ENCODE peak calls at places on chromosomes 3 and 15, in ten cellular contexts. One of them, this sample, is unnamed.

GRCh38 chr15:79474252-79474651 is 42.1 kb downstream of the MINAR1 start:
- DNase-seq in NCI-H69: no peak
- DNase-seq in C1 segment of cervical spinal cord: no peak
- DNase-seq in activated CD4-positive, alpha-beta T cell treated with anti-CD3 and anti-CD28 coated beads, Interleukin-2, amount 10 ng/mL, durations not matched to agents 7 days and 5 days: no peak
- DNase-seq in ELF-1: no peak
- DNase-seq in LoVo: no peak
- DNase-seq in foreskin melanocyte: no peak
- DNase-seq in CD4-positive, CD25-positive, alpha-beta regulatory T cell: no peak
- DNase-seq in GM13977: no peak
- DNase-seq in putamen: no peak
- DNase-seq in this sample: no peak

GRCh38 chr3:52670621-52671521 is 14.8 kb downstream of the PBRM1 start:
- DNase-seq in NCI-H69: no peak
- DNase-seq in C1 segment of cervical spinal cord: no peak
- DNase-seq in activated CD4-positive, alpha-beta T cell treated with anti-CD3 and anti-CD28 coated beads, Interleukin-2, amount 10 ng/mL, durations not matched to agents 7 days and 5 days: peak
- DNase-seq in ELF-1: no peak
- DNase-seq in LoVo: peak
- DNase-seq in foreskin melanocyte: peak
- DNase-seq in CD4-positive, CD25-positive, alpha-beta regulatory T cell: no peak
- DNase-seq in GM13977: peak
- DNase-seq in putamen: no peak
- DNase-seq in this sample: no peak

GRCh38 chr3:132721479-132722164 is 587 bp downstream of the NPHP3 start:
- DNase-seq in NCI-H69: peak
- DNase-seq in C1 segment of cervical spinal cord: peak
- DNase-seq in activated CD4-positive, alpha-beta T cell treated with anti-CD3 and anti-CD28 coated beads, Interleukin-2, amount 10 ng/mL, durations not matched to agents 7 days and 5 days: peak
- DNase-seq in ELF-1: peak
- DNase-seq in LoVo: peak
- DNase-seq in foreskin melanocyte: peak
- DNase-seq in CD4-positive, CD25-positive, alpha-beta regulatory T cell: no peak
- DNase-seq in GM13977: no peak
- DNase-seq in putamen: no peak
- DNase-seq in this sample: peak

GRCh38 chr3:101383156-101383575 is 62.8 kb upstream of the IMPG2 start:
- DNase-seq in NCI-H69: no peak
- DNase-seq in C1 segment of cervical spinal cord: no peak
- DNase-seq in activated CD4-positive, alpha-beta T cell treated with anti-CD3 and anti-CD28 coated beads, Interleukin-2, amount 10 ng/mL, durations not matched to agents 7 days and 5 days: no peak
- DNase-seq in ELF-1: peak
- DNase-seq in LoVo: no peak
- DNase-seq in foreskin melanocyte: no peak
- DNase-seq in CD4-positive, CD25-positive, alpha-beta regulatory T cell: no peak
- DNase-seq in GM13977: no peak
- DNase-seq in putamen: no peak
- DNase-seq in this sample: no peak

GRCh38 chr3:49872801-49873281 is 3.1 kb upstream of the CAMKV start:
- DNase-seq in NCI-H69: peak
- DNase-seq in C1 segment of cervical spinal cord: no peak
- DNase-seq in activated CD4-positive, alpha-beta T cell treated with anti-CD3 and anti-CD28 coated beads, Interleukin-2, amount 10 ng/mL, durations not matched to agents 7 days and 5 days: peak
- DNase-seq in ELF-1: no peak
- DNase-seq in LoVo: no peak
- DNase-seq in foreskin melanocyte: no peak
- DNase-seq in CD4-positive, CD25-positive, alpha-beta regulatory T cell: peak
- DNase-seq in GM13977: no peak
- DNase-seq in putamen: peak
- DNase-seq in this sample: no peak

GRCh38 chr15:62554164-62554563 is 389.1 kb upstream of the C2CD4B start:
- DNase-seq in NCI-H69: no peak
- DNase-seq in C1 segment of cervical spinal cord: no peak
- DNase-seq in activated CD4-positive, alpha-beta T cell treated with anti-CD3 and anti-CD28 coated beads, Interleukin-2, amount 10 ng/mL, durations not matched to agents 7 days and 5 days: no peak
- DNase-seq in ELF-1: no peak
- DNase-seq in LoVo: no peak
- DNase-seq in foreskin melanocyte: no peak
- DNase-seq in CD4-positive, CD25-positive, alpha-beta regulatory T cell: no peak
- DNase-seq in GM13977: no peak
- DNase-seq in putamen: no peak
- DNase-seq in this sample: no peak

GRCh38 chr15:68126415-68126814 is 72.3 kb downstream of the PIAS1 start:
- DNase-seq in NCI-H69: peak
- DNase-seq in C1 segment of cervical spinal cord: no peak
- DNase-seq in activated CD4-positive, alpha-beta T cell treated with anti-CD3 and anti-CD28 coated beads, Interleukin-2, amount 10 ng/mL, durations not matched to agents 7 days and 5 days: no peak
- DNase-seq in ELF-1: no peak
- DNase-seq in LoVo: no peak
- DNase-seq in foreskin melanocyte: no peak
- DNase-seq in CD4-positive, CD25-positive, alpha-beta regulatory T cell: no peak
- DNase-seq in GM13977: no peak
- DNase-seq in putamen: no peak
- DNase-seq in this sample: no peak

GRCh38 chr3:134367869-134368750 is 6.1 kb downstream of the AMOTL2 start:
- DNase-seq in NCI-H69: no peak
- DNase-seq in C1 segment of cervical spinal cord: no peak
- DNase-seq in activated CD4-positive, alpha-beta T cell treated with anti-CD3 and anti-CD28 coated beads, Interleukin-2, amount 10 ng/mL, durations not matched to agents 7 days and 5 days: no peak
- DNase-seq in ELF-1: peak
- DNase-seq in LoVo: no peak
- DNase-seq in foreskin melanocyte: no peak
- DNase-seq in CD4-positive, CD25-positive, alpha-beta regulatory T cell: no peak
- DNase-seq in GM13977: no peak
- DNase-seq in putamen: no peak
- DNase-seq in this sample: no peak

GRCh38 chr3:56413911-56414310 is 54.4 kb downstream of the ERC2 start:
- DNase-seq in NCI-H69: no peak
- DNase-seq in C1 segment of cervical spinal cord: no peak
- DNase-seq in activated CD4-positive, alpha-beta T cell treated with anti-CD3 and anti-CD28 coated beads, Interleukin-2, amount 10 ng/mL, durations not matched to agents 7 days and 5 days: no peak
- DNase-seq in ELF-1: no peak
- DNase-seq in LoVo: no peak
- DNase-seq in foreskin melanocyte: no peak
- DNase-seq in CD4-positive, CD25-positive, alpha-beta regulatory T cell: no peak
- DNase-seq in GM13977: no peak
- DNase-seq in putamen: no peak
- DNase-seq in this sample: no peak

GRCh38 chr3:133448478-133449122 is 48.7 kb downstream of the BFSP2 start:
- DNase-seq in NCI-H69: peak
- DNase-seq in C1 segment of cervical spinal cord: peak
- DNase-seq in activated CD4-positive, alpha-beta T cell treated with anti-CD3 and anti-CD28 coated beads, Interleukin-2, amount 10 ng/mL, durations not matched to agents 7 days and 5 days: peak
- DNase-seq in ELF-1: no peak
- DNase-seq in LoVo: no peak
- DNase-seq in foreskin melanocyte: no peak
- DNase-seq in CD4-positive, CD25-positive, alpha-beta regulatory T cell: peak
- DNase-seq in GM13977: peak
- DNase-seq in putamen: no peak
- DNase-seq in this sample: no peak

GRCh38 chr3:126064627-126065258 is 19.2 kb downstream of the SLC41A3 start:
- DNase-seq in NCI-H69: no peak
- DNase-seq in C1 segment of cervical spinal cord: no peak
- DNase-seq in activated CD4-positive, alpha-beta T cell treated with anti-CD3 and anti-CD28 coated beads, Interleukin-2, amount 10 ng/mL, durations not matched to agents 7 days and 5 days: no peak
- DNase-seq in ELF-1: no peak
- DNase-seq in LoVo: no peak
- DNase-seq in foreskin melanocyte: no peak
- DNase-seq in CD4-positive, CD25-positive, alpha-beta regulatory T cell: no peak
- DNase-seq in GM13977: no peak
- DNase-seq in putamen: no peak
- DNase-seq in this sample: no peak

GRCh38 chr3:107206141-107206540 is 171.1 kb upstream of the CCDC54 start:
- DNase-seq in NCI-H69: peak
- DNase-seq in C1 segment of cervical spinal cord: no peak
- DNase-seq in activated CD4-positive, alpha-beta T cell treated with anti-CD3 and anti-CD28 coated beads, Interleukin-2, amount 10 ng/mL, durations not matched to agents 7 days and 5 days: peak
- DNase-seq in ELF-1: peak
- DNase-seq in LoVo: peak
- DNase-seq in foreskin melanocyte: peak
- DNase-seq in CD4-positive, CD25-positive, alpha-beta regulatory T cell: no peak
- DNase-seq in GM13977: peak
- DNase-seq in putamen: peak
- DNase-seq in this sample: no peak

This sample was measured in T-helper 9 cell.